ENCODE peak calls at places on chromosome 9, in nine cellular contexts. E is upper lobe of left lung, X is GM12878, S is H1, Y is esophagus muscularis mucosa, M is stomach, L is ovary, Q is suprapubic skin, K is K562. D is an unnamed sample.

GRCh38 chr9:127802576-127803443 is at the start of gene FPGS:
- DNase-seq in Y (peak), L (peak), M (peak), S (peak), X (peak), Q (peak), E (peak), K (peak), D (peak)

GRCh38 chr9:77132991-77133390 is 44.3 kb upstream of the VPS13A start:
- DNase-seq in K (no peak), M (no peak), S (no peak), Y (no peak), X (no peak), Q (no peak), E (no peak), L (no peak), D (no peak)

GRCh38 chr9:38057416-38058195 is 11.4 kb downstream of the SHB start:
- DNase-seq in E (no peak), Y (no peak), Q (no peak), K (no peak), L (no peak), X (no peak), S (no peak), M (peak), D (no peak)

GRCh38 chr9:6055213-6055612 is 39.8 kb upstream of the RANBP6 start:
- DNase-seq in M (peak), X (peak), K (peak), E (peak), Q (no peak), L (peak), S (no peak), Y (no peak), D (no peak)

GRCh38 chr9:21965401-21965951 is 28.7 kb downstream of the CDKN2A start:
- DNase-seq in M (peak), X (no peak), E (peak), K (no peak), S (no peak), L (no peak), Y (no peak), Q (peak), D (no peak)

GRCh38 chr9:72977670-72978069 is 24.8 kb upstream of the ALDH1A1 start:
- DNase-seq in K (no peak), L (no peak), X (no peak), E (no peak), M (no peak), Y (no peak), Q (no peak), S (no peak), D (no peak)

GRCh38 chr9:128724744-128725211 is 851 bp upstream of the ZDHHC12 start:
- DNase-seq in K (peak), X (peak), S (peak), M (peak), L (peak), Y (no peak), E (peak), Q (no peak), D (peak)

GRCh38 chr9:91864372-91864771 is 85.7 kb downstream of the ROR2 start:
- DNase-seq in X (no peak), S (no peak), L (no peak), K (no peak), Y (no peak), E (no peak), M (no peak), Q (no peak), D (no peak)

GRCh38 chr9:98087420-98088354 is 31.2 kb downstream of the NANS start:
- DNase-seq in X (no peak), K (no peak), S (peak), M (peak), E (peak), Q (peak), Y (no peak), L (peak), D (no peak)

DNA sequence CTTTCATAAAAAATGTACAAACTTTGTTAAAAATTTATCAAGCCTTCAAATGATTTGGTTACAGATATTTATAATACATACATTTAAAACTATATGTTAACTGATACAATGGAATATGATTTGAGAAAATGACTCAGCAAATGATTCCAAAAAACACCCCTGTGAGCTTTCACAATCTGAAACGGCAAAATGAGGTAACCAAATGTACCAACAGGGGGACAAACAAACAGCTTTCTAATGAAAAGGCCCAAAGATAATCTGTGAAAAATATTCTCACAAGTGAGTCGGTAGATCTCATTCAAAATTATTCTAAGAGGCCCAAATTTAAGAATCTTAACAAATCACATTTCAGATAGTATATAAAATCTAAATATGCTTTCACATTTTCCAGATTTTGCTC is 63.6 kb downstream of the RNF38 start:
- DNase-seq in Y (no peak), E (no peak), K (no peak), M (no peak), X (no peak), S (no peak), Q (no peak), L (no peak), D (no peak)
- TF ChIP-seq CTCF in Y (no peak), E (no peak), K (no peak), M (no peak), X (no peak), S (no peak), Q (no peak), L (no peak), D (no peak)

DNA sequence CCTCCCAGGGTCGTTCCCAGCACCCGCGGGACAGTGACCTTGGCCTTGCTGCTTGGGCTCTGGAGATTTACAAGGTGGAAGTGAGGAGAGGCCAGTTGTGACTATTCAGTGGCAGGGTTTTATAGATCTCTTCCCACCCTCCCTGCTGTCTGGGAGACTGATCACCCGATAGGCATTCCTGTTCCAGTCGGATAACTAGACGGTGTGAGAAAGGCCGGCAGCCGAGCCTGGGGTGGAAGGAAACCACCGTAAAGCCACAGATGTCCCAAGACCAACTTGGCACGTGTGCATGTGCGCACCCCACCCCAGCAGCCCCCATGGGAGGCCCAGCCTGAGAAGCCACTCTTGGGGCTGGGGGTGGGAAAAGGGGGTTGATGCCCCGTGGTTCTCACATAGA is 225.9 kb downstream of the FANCC start:
- DNase-seq in S (no peak), L (no peak), X (no peak), Q (no peak), K (no peak), M (no peak), E (no peak), Y (no peak), D (no peak)
- TF ChIP-seq EP300 in S (no peak), L (no peak), X (no peak), Q (no peak), K (no peak), M (no peak), E (no peak), Y (no peak), D (no peak)

GRCh38 chr9:120038342-120038741 is 541.6 kb downstream of the CDK5RAP2 start:
- DNase-seq in S (no peak), K (no peak), Q (no peak), E (no peak), L (no peak), M (no peak), X (no peak), Y (no peak), D (no peak)

GRCh38 chr9:120030847-120031246 is 549.1 kb downstream of the CDK5RAP2 start:
- DNase-seq in Y (no peak), L (no peak), S (no peak), M (no peak), K (no peak), Q (no peak), E (no peak), X (no peak), D (no peak)

GRCh38 chr9:120032639-120033038 is 547.3 kb downstream of the CDK5RAP2 start:
- DNase-seq in Y (no peak), M (no peak), K (peak), S (no peak), X (no peak), Q (no peak), E (no peak), L (no peak), D (no peak)
- TF ChIP-seq CTCF in Y (no peak), M (no peak), K (peak), S (peak), X (peak), Q (no peak), E (no peak), L (no peak), D (no peak)

GRCh38 chr9:107438211-107439030 is 51.1 kb downstream of the KLF4 start:
- DNase-seq in X (no peak), E (no peak), Q (no peak), M (no peak), Y (no peak), S (peak), L (no peak), K (no peak), D (no peak)
- TF ChIP-seq EP300 in X (no peak), E (no peak), Q (no peak), M (no peak), Y (no peak), S (peak), L (no peak), K (no peak), D (no peak)

DNA sequence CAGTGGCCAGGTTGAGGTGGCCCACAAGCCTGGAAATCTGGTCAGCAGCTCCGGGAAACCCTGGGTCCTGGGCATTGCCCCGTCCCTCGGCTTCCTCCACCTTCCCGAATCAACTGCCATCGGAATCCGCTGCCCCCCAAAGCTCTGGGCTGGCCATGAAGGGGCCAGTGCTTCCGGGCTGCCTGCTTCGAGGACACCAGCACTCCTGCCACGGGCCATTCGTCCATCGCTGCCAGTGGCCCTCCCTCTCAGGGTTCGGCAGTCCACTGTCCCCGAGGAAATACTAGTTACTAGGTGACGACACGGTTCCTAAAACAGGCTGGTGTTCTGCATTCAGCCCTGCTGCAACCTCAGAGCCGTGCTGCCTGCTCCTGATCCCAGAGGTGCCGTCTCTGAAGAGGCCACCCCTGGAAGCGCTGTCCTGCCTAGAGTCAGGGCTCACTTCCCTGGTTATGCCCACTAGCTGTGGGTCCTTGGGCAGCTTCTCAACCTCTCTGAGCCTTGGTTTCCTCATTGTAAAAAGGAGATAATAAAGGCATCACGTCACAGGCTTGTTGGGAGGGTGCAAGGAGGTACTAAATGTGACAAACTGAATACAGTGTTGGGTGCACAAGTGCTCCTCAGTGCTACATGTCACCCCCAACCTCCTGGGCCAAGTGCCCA is 3.5 kb upstream of the WDR5 start:
- DNase-seq in E (no peak), K (no peak), Q (no peak), L (no peak), Y (no peak), M (no peak), X (no peak), S (no peak), D (no peak)
- TF ChIP-seq CTCF in E (no peak), K (no peak), Q (no peak), L (no peak), Y (no peak), M (no peak), X (no peak), S (no peak), D (no peak)

GRCh38 chr9:133520121-133520835 is 4.5 kb downstream of the MYMK start:
- DNase-seq in E (no peak), Y (no peak), K (no peak), X (no peak), M (no peak), Q (no peak), L (no peak), S (no peak), D (no peak)
- TF ChIP-seq EP300 in E (no peak), Y (no peak), K (no peak), X (no peak), M (no peak), Q (no peak), L (no peak), S (no peak), D (no peak)